ENCODE peak calls at places on chromosomes 13 and 19, in five cellular contexts. One of them, this sample, is unnamed.
A peak's percentile ranks its signal among the peaks of the same experiment; 100 is the strongest.

GRCh38 chr19:38944981-38945506 is 14.3 kb downstream of the MRPS12 start:
- DNase-seq in HepG2: no peak
- DNase-seq in GM12878: no peak
- DNase-seq in GM23338: peak; percentile 35
- DNase-seq in K562: peak; percentile 61
- DNase-seq in this sample: no peak

GRCh38 chr19:5166262-5166661 is 174.3 kb downstream of the PTPRS start:
- DNase-seq in HepG2: peak; percentile 66
- DNase-seq in GM12878: no peak
- DNase-seq in GM23338: no peak
- DNase-seq in K562: no peak
- DNase-seq in this sample: peak; percentile 25

GRCh38 chr13:108957369-108958012 is 328.1 kb downstream of the MYO16 start:
- DNase-seq in HepG2: no peak
- DNase-seq in GM12878: no peak
- DNase-seq in GM23338: peak; percentile 22
- DNase-seq in K562: no peak
- DNase-seq in this sample: peak; percentile 48

GRCh38 chr13:79736356-79736755 is 255.4 kb downstream of the NDFIP2 start:
- DNase-seq in HepG2: no peak
- DNase-seq in GM12878: no peak
- DNase-seq in GM23338: no peak
- DNase-seq in K562: no peak
- DNase-seq in this sample: no peak

GRCh38 chr13:33231339-33231738 is 54.2 kb downstream of the STARD13 start:
- DNase-seq in HepG2: no peak
- DNase-seq in GM12878: no peak
- DNase-seq in GM23338: no peak
- DNase-seq in K562: no peak
- DNase-seq in this sample: no peak

GRCh38 chr19:14821958-14822357 is 13.0 kb downstream of the OR7A5 start:
- DNase-seq in HepG2: no peak
- DNase-seq in GM12878: no peak
- DNase-seq in GM23338: no peak
- DNase-seq in K562: no peak
- DNase-seq in this sample: no peak

GRCh38 chr19:10439588-10439987 is 19.2 kb downstream of the PDE4A start:
- DNase-seq in HepG2: no peak
- DNase-seq in GM12878: no peak
- DNase-seq in GM23338: no peak
- DNase-seq in K562: no peak
- DNase-seq in this sample: no peak

GRCh38 chr13:30711375-30711774 is 24.0 kb upstream of the ALOX5AP start:
- DNase-seq in HepG2: no peak
- DNase-seq in GM12878: no peak
- DNase-seq in GM23338: no peak
- DNase-seq in K562: no peak
- DNase-seq in this sample: peak; percentile 8

GRCh38 chr13:24890256-24890655 is 126.3 kb downstream of the RNF17 start:
- DNase-seq in HepG2: no peak
- DNase-seq in GM12878: no peak
- DNase-seq in GM23338: no peak
- DNase-seq in K562: no peak
- DNase-seq in this sample: no peak

GRCh38 chr13:79782541-79783216 is 301.7 kb downstream of the NDFIP2 start:
- DNase-seq in HepG2: peak; percentile 14
- DNase-seq in GM12878: no peak
- DNase-seq in GM23338: peak; percentile 87
- DNase-seq in K562: no peak
- DNase-seq in this sample: no peak

GRCh38 chr19:6576869-6577281 is 14.1 kb downstream of the CD70 start:
- DNase-seq in HepG2: no peak
- DNase-seq in GM12878: no peak
- DNase-seq in GM23338: no peak
- DNase-seq in K562: peak; percentile 43
- DNase-seq in this sample: no peak

GRCh38 chr13:106118050-106118449 is 417.4 kb downstream of the EFNB2 start:
- DNase-seq in HepG2: no peak
- DNase-seq in GM12878: no peak
- DNase-seq in GM23338: no peak
- DNase-seq in K562: no peak
- DNase-seq in this sample: no peak

GRCh38 chr13:61146571-61146970 is 269.1 kb downstream of the PCDH20 start:
- DNase-seq in HepG2: no peak
- DNase-seq in GM12878: no peak
- DNase-seq in GM23338: no peak
- DNase-seq in K562: no peak
- DNase-seq in this sample: no peak

GRCh38 chr19:22545751-22546150 is 88.4 kb upstream of the ZNF492 start:
- DNase-seq in HepG2: peak; percentile 3
- DNase-seq in GM12878: no peak
- DNase-seq in GM23338: peak; percentile 67
- DNase-seq in K562: peak; percentile 60
- DNase-seq in this sample: peak; percentile 27

GRCh38 chr13:37225414-37226047 is 120.1 kb upstream of the CSNK1A1L start:
- DNase-seq in HepG2: no peak
- DNase-seq in GM12878: no peak
- DNase-seq in GM23338: no peak
- DNase-seq in K562: no peak
- DNase-seq in this sample: no peak

GRCh38 chr13:50068508-50068907 is 53.3 kb downstream of the KCNRG start:
- DNase-seq in HepG2: no peak
- DNase-seq in GM12878: no peak
- DNase-seq in GM23338: no peak
- DNase-seq in K562: no peak
- DNase-seq in this sample: no peak

GRCh38 chr19:54207908-54208783 is 7.5 kb downstream of the RPS9 start:
- DNase-seq in HepG2: peak; percentile 59
- DNase-seq in GM12878: peak; percentile 84
- DNase-seq in GM23338: no peak
- DNase-seq in K562: peak; percentile 44
- DNase-seq in this sample: peak; percentile 59

GRCh38 chr19:19552811-19553210 is 14.7 kb downstream of the CILP2 start:
- DNase-seq in HepG2: no peak
- DNase-seq in GM12878: no peak
- DNase-seq in GM23338: peak; percentile 79
- DNase-seq in K562: peak; percentile 73
- DNase-seq in this sample: peak; percentile 58

GRCh38 chr13:35252536-35253205 is 223.8 kb downstream of the MAB21L1 start:
- DNase-seq in HepG2: no peak
- DNase-seq in GM12878: peak; percentile 21
- DNase-seq in GM23338: no peak
- DNase-seq in K562: no peak
- DNase-seq in this sample: no peak

GRCh38 chr13:28100149-28101121 is at the start of gene FLT3:
- DNase-seq in HepG2: no peak
- DNase-seq in GM12878: no peak
- DNase-seq in GM23338: peak; percentile 84
- DNase-seq in K562: peak; percentile 8
- DNase-seq in this sample: peak; percentile 17

GRCh38 chr19:48271531-48272151 is 1.8 kb downstream of the ZNF114 start:
- DNase-seq in HepG2: peak; percentile 67
- DNase-seq in GM12878: no peak
- DNase-seq in GM23338: peak; percentile 88
- DNase-seq in K562: no peak
- DNase-seq in this sample: peak; percentile 75

GRCh38 chr13:22243519-22244197 is 572.8 kb downstream of the FGF9 start:
- DNase-seq in HepG2: no peak
- DNase-seq in GM12878: no peak
- DNase-seq in GM23338: no peak
- DNase-seq in K562: no peak
- DNase-seq in this sample: no peak

GRCh38 chr19:53881482-53882390 is at the start of gene PRKCG:
- DNase-seq in HepG2: peak; percentile 44
- DNase-seq in GM12878: no peak
- DNase-seq in GM23338: peak; percentile 90
- DNase-seq in K562: peak; percentile 68
- DNase-seq in this sample: peak; percentile 70

GRCh38 chr19:6739884-6740588 is 556 bp downstream of the TRIP10 start:
- DNase-seq in HepG2: no peak
- DNase-seq in GM12878: no peak
- DNase-seq in GM23338: peak; percentile 68
- DNase-seq in K562: peak; percentile 75
- DNase-seq in this sample: peak; percentile 50

GRCh38 chr13:97191143-97191542 is 31.0 kb upstream of the MBNL2 start:
- DNase-seq in HepG2: no peak
- DNase-seq in GM12878: no peak
- DNase-seq in GM23338: no peak
- DNase-seq in K562: peak; percentile 31
- DNase-seq in this sample: no peak

GRCh38 chr13:106493569-106493968 is 41.9 kb downstream of the EFNB2 start:
- DNase-seq in HepG2: no peak
- DNase-seq in GM12878: peak; percentile 52
- DNase-seq in GM23338: no peak
- DNase-seq in K562: no peak
- DNase-seq in this sample: no peak

GRCh38 chr13:21595546-21595822 is 8.5 kb downstream of the MICU2 start:
- DNase-seq in HepG2: no peak
- DNase-seq in GM12878: peak; percentile 17
- DNase-seq in GM23338: no peak
- DNase-seq in K562: no peak
- DNase-seq in this sample: no peak

GRCh38 chr13:59480857-59481256 is 682.9 kb downstream of the DIAPH3 start:
- DNase-seq in HepG2: no peak
- DNase-seq in GM12878: no peak
- DNase-seq in GM23338: no peak
- DNase-seq in K562: no peak
- DNase-seq in this sample: no peak

GRCh38 chr19:43425567-43426392 is 11.1 kb downstream of the TEX101 start:
- DNase-seq in HepG2: no peak
- DNase-seq in GM12878: no peak
- DNase-seq in GM23338: peak; percentile 65
- DNase-seq in K562: no peak
- DNase-seq in this sample: no peak

DNA sequence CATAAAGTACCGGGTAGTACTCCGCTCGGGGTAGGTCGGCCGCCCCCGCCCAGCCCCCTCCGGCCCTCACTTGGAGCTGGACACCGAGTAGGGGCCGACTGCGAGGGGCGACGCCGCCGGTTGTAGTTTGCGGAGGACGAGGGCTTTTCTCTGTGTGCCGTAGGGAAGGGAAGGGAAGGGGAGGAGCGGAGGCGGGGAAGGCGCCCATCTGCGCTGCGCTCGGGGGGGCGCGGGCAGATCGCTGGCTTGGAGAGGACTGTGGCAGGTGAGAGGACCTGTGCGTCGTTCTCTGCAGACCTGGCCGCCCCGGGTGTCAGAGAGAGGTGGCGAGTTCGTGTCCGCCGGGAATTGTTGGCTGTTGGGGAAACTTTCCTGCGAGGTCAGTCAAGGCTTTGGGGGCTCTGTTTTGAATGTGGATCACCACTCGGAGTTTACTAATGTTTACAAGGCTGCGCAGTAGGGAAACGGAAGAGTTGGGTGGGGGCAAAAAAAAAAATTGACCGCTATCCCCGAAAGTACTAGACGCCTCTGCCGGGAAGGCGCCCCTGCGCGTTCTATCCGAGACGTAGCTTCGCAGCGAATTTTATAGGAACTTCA is 1.4 kb downstream of the ING1 start:
- DNase-seq in HepG2: peak; percentile 20
- DNase-seq in GM12878: no peak
- DNase-seq in GM23338: peak; percentile 64
- DNase-seq in K562: no peak
- DNase-seq in this sample: no peak
- TF ChIP-seq JUNB in HepG2: no peak
- TF ChIP-seq JUNB in GM12878: no peak
- TF ChIP-seq JUNB in GM23338: no peak
- TF ChIP-seq JUNB in K562: no peak
- TF ChIP-seq JUNB in this sample: no peak

DNA sequence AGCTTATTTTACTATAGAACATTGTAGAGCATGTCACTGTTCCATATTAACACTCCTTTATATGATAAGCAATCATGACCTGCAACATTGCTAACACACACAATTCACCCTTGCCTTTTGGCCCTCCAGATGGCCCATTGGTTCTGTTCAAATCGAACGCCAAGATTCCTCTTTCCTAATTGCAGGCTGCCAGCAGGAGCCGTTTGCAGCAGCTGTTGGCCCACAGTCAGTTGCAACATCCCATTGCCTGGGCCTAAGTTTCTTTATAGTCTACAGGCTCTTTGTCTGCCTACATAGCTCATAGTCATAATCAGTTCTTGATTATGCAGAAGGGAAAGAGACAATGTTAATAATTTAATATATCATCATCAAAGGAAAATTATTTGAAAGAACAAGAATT is 37.6 kb downstream of the KCTD12 start:
- DNase-seq in HepG2: no peak
- DNase-seq in GM12878: no peak
- DNase-seq in GM23338: no peak
- DNase-seq in K562: no peak
- DNase-seq in this sample: no peak
- TF ChIP-seq JUNB in HepG2: no peak
- TF ChIP-seq JUNB in GM12878: no peak
- TF ChIP-seq JUNB in GM23338: no peak
- TF ChIP-seq JUNB in K562: no peak
- TF ChIP-seq JUNB in this sample: no peak

DNA sequence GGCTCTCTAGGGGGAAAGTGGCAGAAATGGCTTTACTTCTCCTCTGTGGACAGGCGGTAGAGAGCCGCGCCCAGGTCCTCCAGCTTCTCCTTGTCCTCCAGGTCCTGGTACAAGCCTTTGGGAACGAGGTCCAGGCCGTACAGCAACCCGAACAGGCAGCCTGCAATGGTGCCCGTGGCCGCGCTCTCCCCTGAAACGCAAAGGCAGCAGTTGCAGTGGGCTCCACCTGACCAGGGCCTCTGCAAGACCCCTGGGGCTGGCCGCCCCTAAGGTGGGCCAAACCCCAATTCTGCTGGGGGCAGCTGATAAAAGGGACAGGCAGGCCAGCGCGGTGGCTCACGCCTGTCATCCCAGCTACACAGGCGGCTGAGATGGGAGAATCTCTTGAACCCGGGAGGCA is 30.5 kb downstream of the ADPRHL1 start:
- DNase-seq in HepG2: no peak
- DNase-seq in GM12878: no peak
- DNase-seq in GM23338: no peak
- DNase-seq in K562: no peak
- DNase-seq in this sample: no peak
- TF ChIP-seq JUNB in HepG2: no peak
- TF ChIP-seq JUNB in GM12878: no peak
- TF ChIP-seq JUNB in GM23338: no peak
- TF ChIP-seq JUNB in K562: no peak
- TF ChIP-seq JUNB in this sample: no peak

GRCh38 chr13:42453091-42453645 is 120.8 kb upstream of the TNFSF11 start:
- DNase-seq in HepG2: no peak
- DNase-seq in GM12878: no peak
- DNase-seq in GM23338: no peak
- DNase-seq in K562: no peak
- DNase-seq in this sample: no peak

GRCh38 chr13:42458193-42458592 is 115.8 kb upstream of the TNFSF11 start:
- DNase-seq in HepG2: no peak
- DNase-seq in GM12878: no peak
- DNase-seq in GM23338: no peak
- DNase-seq in K562: no peak
- DNase-seq in this sample: no peak

DNA sequence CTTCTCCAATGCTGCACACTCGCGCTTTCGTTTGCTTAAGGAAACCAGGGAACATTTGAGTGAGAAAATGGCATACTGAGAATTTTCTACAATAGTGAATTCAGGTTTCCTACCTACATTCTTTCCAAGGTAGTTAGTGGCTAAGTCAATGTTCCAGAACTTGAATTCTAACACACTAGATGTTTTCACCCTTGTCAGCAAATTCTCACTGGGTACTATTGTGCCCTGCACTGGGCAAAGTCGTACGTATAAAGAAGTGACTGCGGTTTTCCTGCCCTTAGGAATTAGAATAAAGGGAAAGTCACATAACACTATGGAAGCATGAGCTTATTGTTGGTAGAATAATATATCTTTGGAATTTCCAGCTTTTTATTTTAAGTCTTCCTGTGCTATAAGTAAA is 119.2 kb upstream of the TNFSF11 start:
- DNase-seq in HepG2: no peak
- DNase-seq in GM12878: no peak
- DNase-seq in GM23338: no peak
- DNase-seq in K562: no peak
- DNase-seq in this sample: no peak
- TF ChIP-seq JUNB in HepG2: no peak
- TF ChIP-seq JUNB in GM12878: no peak
- TF ChIP-seq JUNB in GM23338: no peak
- TF ChIP-seq JUNB in K562: no peak
- TF ChIP-seq JUNB in this sample: no peak

This sample was measured in A549.